ENCODE peak calls at places on chromosome 17, in five cellular contexts. Z, X, U, E and F are unnamed samples.
A peak's percentile ranks its signal among the peaks of the same experiment; 100 is the strongest.

GRCh38 chr17:81722184-81723120 is 10.4 kb downstream of the SLC25A10 start:
- DNase-seq in E (no peak), X (no peak), Z (no peak), U (no peak), F (peak; percentile 76)

GRCh38 chr17:3004150-3004801 is 59.1 kb downstream of the OR1D5 start:
- DNase-seq in Z (peak; percentile 92), X (peak; percentile 78), E (peak; percentile 98), U (no peak), F (peak; percentile 99)

GRCh38 chr17:44067547-44067945 is 1.1 kb upstream of the LSM12 start:
- DNase-seq in X (no peak), Z (no peak), E (no peak), U (no peak), F (no peak)

GRCh38 chr17:49874911-49875310 is 27.0 kb upstream of the TAC4 start:
- DNase-seq in E (no peak), Z (no peak), U (no peak), X (no peak), F (no peak)

GRCh38 chr17:68248199-68248825 is 469 bp downstream of the AMZ2 start:
- DNase-seq in E (peak; percentile 46), X (no peak), U (no peak), Z (peak; percentile 82), F (peak; percentile 64)

GRCh38 chr17:29250666-29251065 is 4.0 kb downstream of the CRYBA1 start:
- DNase-seq in E (no peak), Z (peak; percentile 32), U (no peak), X (no peak), F (no peak)

GRCh38 chr17:44176257-44176656 is 5.8 kb downstream of the ASB16 start:
- DNase-seq in U (no peak), E (no peak), Z (no peak), X (no peak), F (no peak)

GRCh38 chr17:42531455-42532354 is 4.3 kb upstream of the NAGLU start:
- DNase-seq in Z (peak; percentile 73), X (no peak), U (peak; percentile 43), E (no peak), F (peak; percentile 65)